ENCODE peak calls at places on chromosomes 11 and 22, in six cellular contexts. J is HepG2, N is H1, V is K562, E is GM12878, Z is GM23338. S is an unnamed sample.

GRCh38 chr11:107591098-107591445 is at the start of gene ELMOD1:
- DNase-seq in J (peak), N (peak), V (peak), E (no peak), Z (peak), S (peak)

GRCh38 chr11:34707462-34707840 is 86.6 kb downstream of the EHF start:
- DNase-seq in J (no peak), N (no peak), V (no peak), E (no peak), Z (no peak), S (no peak)

GRCh38 chr11:110776091-110776490 is 63.9 kb upstream of the ARHGAP20 start:
- DNase-seq in J (no peak), N (no peak), V (no peak), E (no peak), Z (no peak), S (no peak)

GRCh38 chr11:78082146-78082545 is 2.5 kb upstream of the NDUFC2 start:
- DNase-seq in J (no peak), N (no peak), V (no peak), E (no peak), Z (no peak), S (no peak)

GRCh38 chr11:8357891-8358566 is 94.4 kb upstream of the LMO1 start:
- DNase-seq in J (no peak), N (no peak), V (no peak), E (no peak), Z (peak), S (no peak)

GRCh38 chr11:106397787-106398355 is 320.4 kb downstream of the AASDHPPT start:
- DNase-seq in J (no peak), N (no peak), V (no peak), E (no peak), Z (no peak), S (no peak)

GRCh38 chr11:93519179-93519578 is 24.0 kb downstream of the SMCO4 start:
- DNase-seq in J (no peak), N (no peak), V (no peak), E (no peak), Z (no peak), S (no peak)

GRCh38 chr11:267491-267994 is 10.7 kb upstream of the NLRP6 start:
- DNase-seq in J (no peak), N (no peak), V (peak), E (peak), Z (no peak), S (no peak)

GRCh38 chr11:92941676-92942571 is 27.5 kb upstream of the MTNR1B start:
- DNase-seq in J (peak), N (no peak), V (peak), E (no peak), Z (peak), S (no peak)

GRCh38 chr11:111634981-111635705 is 32.9 kb downstream of the SIK2 start:
- DNase-seq in J (no peak), N (no peak), V (peak), E (no peak), Z (peak), S (no peak)

GRCh38 chr11:64196616-64197015 is 9.9 kb upstream of the FERMT3 start:
- DNase-seq in J (no peak), N (no peak), V (no peak), E (no peak), Z (no peak), S (no peak)

GRCh38 chr11:132784441-132784840 is 747.9 kb downstream of the OPCML start:
- DNase-seq in J (no peak), N (no peak), V (no peak), E (no peak), Z (no peak), S (no peak)

GRCh38 chr11:16891964-16892363 is 122.2 kb downstream of the PLEKHA7 start:
- DNase-seq in J (no peak), N (no peak), V (no peak), E (no peak), Z (no peak), S (no peak)

GRCh38 chr11:77589521-77590193 is at the start of gene AQP11:
- DNase-seq in J (peak), N (peak), V (peak), E (peak), Z (peak), S (peak)

GRCh38 chr11:28521075-28521474 is 412.9 kb downstream of the METTL15 start:
- DNase-seq in J (no peak), N (no peak), V (no peak), E (no peak), Z (no peak), S (no peak)

GRCh38 chr11:104899226-104899625 is 966 bp upstream of the CASP12 start:
- DNase-seq in J (no peak), N (no peak), V (no peak), E (no peak), Z (peak), S (no peak)

GRCh38 chr22:47299211-47299878 is 536.9 kb downstream of the TBC1D22A start:
- DNase-seq in J (no peak), N (no peak), V (no peak), E (no peak), Z (no peak), S (no peak)

GRCh38 chr11:1882265-1883238 is 9.1 kb downstream of the PRR33 start:
- DNase-seq in J (peak), N (peak), V (peak), E (no peak), Z (peak), S (peak)

GRCh38 chr11:102530558-102530957 is at the start of gene MMP7:
- DNase-seq in J (no peak), N (no peak), V (no peak), E (no peak), Z (no peak), S (no peak)

GRCh38 chr22:35476341-35476740 is 64.3 kb upstream of the RASD2 start:
- DNase-seq in J (no peak), N (no peak), V (no peak), E (no peak), Z (no peak), S (no peak)

GRCh38 chr11:8671242-8671641 is 11.2 kb downstream of the TRIM66 start:
- DNase-seq in J (no peak), N (peak), V (no peak), E (no peak), Z (peak), S (peak)

GRCh38 chr22:43381693-43382092 is 30.1 kb upstream of the MPPED1 start:
- DNase-seq in J (no peak), N (no peak), V (no peak), E (no peak), Z (no peak), S (no peak)

GRCh38 chr11:27213232-27213660 is 149.8 kb downstream of the CCDC34 start:
- DNase-seq in J (no peak), N (peak), V (no peak), E (peak), Z (no peak), S (no peak)

GRCh38 chr11:110525883-110526282 is 96.1 kb downstream of the FDX1 start:
- DNase-seq in J (no peak), N (no peak), V (no peak), E (peak), Z (no peak), S (no peak)

GRCh38 chr22:45212992-45213751 is 27.5 kb downstream of the KIAA0930 start:
- DNase-seq in J (no peak), N (no peak), V (no peak), E (no peak), Z (no peak), S (no peak)

GRCh38 chr22:46122511-46122971 is 27.8 kb upstream of the PPARA start:
- DNase-seq in J (peak), N (peak), V (peak), E (no peak), Z (peak), S (peak)

GRCh38 chr11:94768602-94769511 is 701 bp downstream of the AMOTL1 start:
- DNase-seq in J (no peak), N (peak), V (peak), E (no peak), Z (peak), S (peak)

GRCh38 chr11:111269146-111269868 is 23.8 kb downstream of the POU2AF2 start:
- DNase-seq in J (peak), N (no peak), V (no peak), E (no peak), Z (no peak), S (no peak)

GRCh38 chr11:72250661-72251465 is 6.9 kb upstream of the PHOX2A start:
- DNase-seq in J (no peak), N (peak), V (no peak), E (no peak), Z (no peak), S (no peak)

GRCh38 chr11:13210424-13210823 is 67.2 kb upstream of the BMAL1 start:
- DNase-seq in J (peak), N (peak), V (peak), E (no peak), Z (peak), S (peak)

GRCh38 chr11:19701421-19701820 is 11.2 kb upstream of the NAV2 start:
- DNase-seq in J (no peak), N (no peak), V (no peak), E (no peak), Z (no peak), S (no peak)

DNA sequence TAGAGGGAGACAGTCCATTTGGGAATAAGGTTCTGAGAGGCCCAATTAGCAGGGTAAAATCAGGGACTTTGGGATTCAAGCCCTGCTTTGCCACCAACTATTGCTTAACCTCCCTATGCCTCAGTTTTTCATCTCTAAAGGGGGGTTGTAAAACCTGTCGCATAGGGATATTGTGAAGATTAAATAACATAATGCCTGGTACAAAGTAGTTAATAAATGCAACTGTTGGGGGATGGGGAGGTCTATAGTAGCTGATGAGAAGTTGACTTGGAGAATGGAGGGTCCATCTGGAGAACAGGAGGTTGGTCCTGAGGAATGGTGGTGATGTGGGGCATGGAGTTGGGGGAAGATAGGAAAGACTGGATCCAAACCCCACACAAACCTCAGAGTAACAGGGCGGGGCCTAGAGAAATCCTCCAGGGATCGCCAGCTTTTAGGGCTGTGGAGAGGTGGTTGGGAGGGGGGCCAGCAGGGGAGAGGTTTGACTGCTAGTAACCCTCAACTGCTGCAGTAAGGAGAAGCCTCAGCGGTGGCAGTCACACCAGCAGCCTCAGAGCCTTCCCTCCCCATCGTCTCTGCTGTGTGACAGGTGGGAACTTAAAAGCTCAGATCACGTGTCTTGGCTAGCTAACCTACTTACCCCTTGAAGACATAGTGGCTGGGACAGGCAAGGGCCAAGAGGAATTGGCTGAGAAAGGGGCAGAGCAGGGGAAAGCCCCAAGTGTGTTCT is 1.1 kb upstream of the ABCG4 start:
- DNase-seq in J (no peak), N (no peak), V (no peak), E (no peak), Z (peak), S (no peak)
- TF ChIP-seq CREB1 in J (no peak), N (no peak), V (no peak), E (no peak), Z (no peak), S (no peak)

DNA sequence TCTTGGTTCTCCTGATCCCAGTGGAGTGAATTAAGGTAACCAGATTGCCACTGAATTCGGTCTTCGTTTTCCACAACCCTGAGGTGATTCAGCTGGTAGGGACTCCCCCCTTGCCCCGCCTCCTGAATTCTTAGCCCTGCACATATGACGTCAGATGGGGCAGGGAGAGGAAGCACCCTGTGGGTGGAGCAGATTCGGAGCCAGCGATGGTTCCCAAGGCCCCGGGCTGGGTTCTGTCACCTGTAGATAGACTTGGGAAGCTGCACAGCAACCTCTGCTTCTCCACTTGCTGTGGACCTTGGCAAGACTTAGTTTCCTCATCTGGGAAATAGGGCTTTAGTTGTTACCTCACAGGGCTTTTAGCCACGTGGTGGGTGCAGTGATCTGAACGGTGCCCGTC is 67.8 kb downstream of the CTTN start:
- DNase-seq in J (no peak), N (no peak), V (peak), E (no peak), Z (no peak), S (no peak)
- TF ChIP-seq CREB1 in J (no peak), N (no peak), V (no peak), E (no peak), Z (no peak), S (no peak)

GRCh38 chr11:80165763-80166162 is 724.9 kb upstream of the TENM4 start:
- DNase-seq in J (no peak), N (no peak), V (no peak), E (no peak), Z (no peak), S (no peak)
- TF ChIP-seq CREB1 in J (no peak), N (no peak), V (no peak), E (no peak), Z (no peak), S (no peak)

GRCh38 chr22:26800858-26801257 is 143.5 kb downstream of the MIAT start:
- DNase-seq in J (no peak), N (peak), V (no peak), E (no peak), Z (peak), S (peak)
- TF ChIP-seq CREB1 in J (no peak), N (no peak), V (no peak), E (no peak), Z (no peak), S (no peak)

GRCh38 chr11:103863497-103863896 is 172.9 kb upstream of the DDI1 start:
- DNase-seq in J (no peak), N (no peak), V (no peak), E (no peak), Z (no peak), S (no peak)
- TF ChIP-seq CREB1 in J (no peak), N (no peak), V (no peak), E (no peak), Z (no peak), S (no peak)

GRCh38 chr11:126194121-126194543 is 17.3 kb downstream of the RPUSD4 start:
- DNase-seq in J (peak), N (peak), V (peak), E (no peak), Z (peak), S (peak)
- TF ChIP-seq CREB1 in J (no peak), N (no peak), V (no peak), E (no peak), Z (no peak), S (no peak)

GRCh38 chr22:30968924-30969531 is at the start of gene TUG1:
- DNase-seq in J (peak), N (peak), V (peak), E (peak), Z (peak), S (peak)

GRCh38 chr22:30964858-30965257 is 3.7 kb downstream of the MORC2 start:
- DNase-seq in J (no peak), N (no peak), V (no peak), E (no peak), Z (no peak), S (no peak)

GRCh38 chr22:30970356-30970746 is 1.3 kb downstream of the TUG1 start:
- DNase-seq in J (no peak), N (no peak), V (no peak), E (no peak), Z (peak), S (no peak)

GRCh38 chr22:30968015-30968923 is at the start of gene MORC2:
- DNase-seq in J (peak), N (no peak), V (peak), E (no peak), Z (peak), S (peak)

DNA sequence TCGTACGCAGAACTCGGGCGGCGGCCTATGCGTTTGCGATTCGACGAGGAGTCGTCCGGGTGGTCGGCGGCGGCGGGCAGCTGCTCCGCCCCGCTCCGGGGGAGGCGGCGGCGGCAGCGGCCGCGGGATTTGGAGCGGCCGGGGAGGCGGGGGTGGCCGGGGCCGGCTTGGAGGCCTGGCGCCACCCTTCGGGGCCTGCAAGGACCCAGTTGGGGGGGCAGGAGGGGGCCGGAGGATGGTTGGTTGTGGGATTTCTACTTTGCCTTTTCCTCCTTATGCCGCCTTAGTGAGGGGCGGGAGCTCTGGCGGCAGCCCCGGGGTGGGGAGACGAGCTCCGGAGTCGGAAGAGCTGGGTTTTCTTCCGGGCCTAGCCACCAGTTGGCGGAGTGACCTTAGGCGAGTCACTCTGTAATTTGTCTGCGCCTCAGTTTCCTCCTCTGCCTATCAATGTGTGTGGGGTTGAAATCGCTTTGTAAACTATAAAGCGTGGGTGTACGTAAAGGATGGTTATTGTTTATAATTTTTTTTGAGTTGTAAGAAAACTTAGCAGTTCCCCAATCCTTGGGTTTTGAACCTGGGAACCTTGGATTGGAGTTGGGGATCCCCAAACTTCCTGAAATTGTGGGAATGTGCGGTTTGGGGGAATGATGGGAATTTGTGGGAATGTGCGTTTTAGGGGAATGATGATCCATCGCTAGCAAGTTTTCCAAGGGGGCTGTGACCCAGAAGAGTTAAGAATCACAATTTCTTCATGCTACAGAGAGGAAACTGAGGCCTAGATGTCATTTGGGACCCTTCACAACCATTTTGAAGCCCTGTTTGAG is 679 bp downstream of the TUG1 start:
- DNase-seq in J (peak), N (no peak), V (peak), E (no peak), Z (peak), S (no peak)
- TF ChIP-seq CREB1 in J (no peak), N (no peak), V (no peak), E (peak), Z (no peak), S (no peak)

DNA sequence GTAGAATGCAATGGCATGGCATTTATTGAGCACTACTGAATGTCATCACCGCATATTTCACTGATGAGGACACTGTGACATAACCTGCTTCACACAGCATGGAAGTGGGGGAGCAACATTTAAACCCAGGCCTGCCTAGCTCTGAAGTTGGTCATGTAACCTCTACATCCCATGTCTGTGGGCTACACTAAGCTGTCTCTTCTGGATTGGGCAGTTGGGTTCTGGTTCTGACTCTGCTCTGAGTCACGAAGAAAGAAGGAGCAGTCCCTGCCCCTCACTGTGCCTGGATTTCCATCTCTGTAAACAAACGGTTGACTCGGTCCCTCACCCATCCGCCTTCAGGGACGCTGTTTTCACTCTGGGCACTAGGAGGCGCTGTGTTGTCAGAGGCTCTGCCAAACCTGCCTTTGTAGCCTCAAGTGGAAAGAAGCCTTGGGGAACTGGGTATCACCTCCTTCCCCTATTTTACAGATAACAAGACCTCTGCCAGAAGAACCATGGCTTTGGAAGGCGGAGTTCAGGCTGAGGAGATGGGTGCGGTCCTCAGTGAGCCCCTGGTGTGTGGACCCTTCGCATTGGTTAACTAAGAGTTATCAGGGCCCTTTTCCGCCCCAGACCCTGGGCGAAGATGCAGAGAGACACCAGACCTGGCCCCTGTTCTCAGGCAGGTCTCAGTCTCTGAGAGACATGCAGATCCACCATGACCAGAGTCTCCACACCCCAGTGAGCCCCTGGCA is 12.6 kb upstream of the ARHGEF17 start:
- DNase-seq in J (peak), N (peak), V (peak), E (peak), Z (peak), S (peak)
- TF ChIP-seq CREB1 in J (no peak), N (no peak), V (no peak), E (no peak), Z (no peak), S (no peak)

GRCh38 chr11:11898648-11899047 is 56.9 kb downstream of the USP47 start:
- DNase-seq in J (no peak), N (no peak), V (no peak), E (no peak), Z (no peak), S (no peak)

GRCh38 chr11:11894486-11894885 is 52.7 kb downstream of the USP47 start:
- DNase-seq in J (no peak), N (no peak), V (no peak), E (no peak), Z (peak), S (no peak)

GRCh38 chr11:11901917-11902316 is 60.1 kb downstream of the USP47 start:
- DNase-seq in J (no peak), N (no peak), V (no peak), E (no peak), Z (no peak), S (no peak)

GRCh38 chr11:11895672-11896071 is 53.9 kb downstream of the USP47 start:
- DNase-seq in J (no peak), N (no peak), V (no peak), E (no peak), Z (no peak), S (no peak)

GRCh38 chr11:11899401-11899800 is 57.6 kb downstream of the USP47 start:
- DNase-seq in J (no peak), N (no peak), V (no peak), E (no peak), Z (peak), S (no peak)
- TF ChIP-seq CREB1 in J (no peak), N (no peak), V (no peak), E (no peak), Z (no peak), S (no peak)

S was measured in WTC11.